ENCODE peak calls at places on chromosome 3, in seven cellular contexts. K is heart left ventricle, J is left ventricle myocardium inferior, D is GM23248, G is mammary epithelial cell, Q is endodermal cell, R is K562. H is an unnamed sample. For H3K9me3, the result is how much of the 10 kb centered on the place peaks cover.

GRCh38 chr3:43128458-43128857 is 22.6 kb upstream of the POMGNT2 start:
- DNase-seq in K (no peak), J (no peak), D (no peak), G (no peak), Q (no peak), R (no peak), H (no peak)

GRCh38 chr3:65619391-65620298 is 419.1 kb downstream of the MAGI1 start:
- DNase-seq in K (no peak), J (no peak), D (peak), G (no peak), Q (no peak), R (peak), H (no peak)

GRCh38 chr3:102104093-102104492 is 254.8 kb downstream of the NFKBIZ start:
- DNase-seq in K (no peak), J (no peak), D (no peak), G (no peak), Q (no peak), R (no peak), H (no peak)

GRCh38 chr3:43759297-43759782 is 68.6 kb downstream of the ABHD5 start:
- DNase-seq in K (no peak), J (peak), D (peak), G (peak), Q (peak), R (peak), H (no peak)

GRCh38 chr3:115245437-115245836 is 98.3 kb upstream of the ZBTB20 start:
- DNase-seq in K (no peak), J (no peak), D (peak), G (peak), Q (no peak), R (peak), H (no peak)

GRCh38 chr3:58421004-58421403 is 12.6 kb downstream of the PDHB start:
- DNase-seq in K (no peak), J (no peak), D (no peak), G (no peak), Q (no peak), R (no peak), H (no peak)

GRCh38 chr3:31094048-31094447 is 199.6 kb upstream of the GADL1 start:
- DNase-seq in K (no peak), J (no peak), D (no peak), G (no peak), Q (no peak), R (no peak), H (no peak)

GRCh38 chr3:71998995-71999673 is 214.2 kb upstream of the PROK2 start:
- DNase-seq in K (no peak), J (no peak), D (peak), G (peak), Q (no peak), R (no peak), H (no peak)

GRCh38 chr3:185332026-185332735 is 30.8 kb upstream of the MAP3K13 start:
- DNase-seq in K (no peak), J (no peak), D (peak), G (peak), Q (no peak), R (no peak), H (no peak)

GRCh38 chr3:150887031-150887430 is 18.2 kb downstream of the MINDY4B start:
- DNase-seq in K (no peak), J (no peak), D (peak), G (peak), Q (no peak), R (no peak), H (no peak)

DNA sequence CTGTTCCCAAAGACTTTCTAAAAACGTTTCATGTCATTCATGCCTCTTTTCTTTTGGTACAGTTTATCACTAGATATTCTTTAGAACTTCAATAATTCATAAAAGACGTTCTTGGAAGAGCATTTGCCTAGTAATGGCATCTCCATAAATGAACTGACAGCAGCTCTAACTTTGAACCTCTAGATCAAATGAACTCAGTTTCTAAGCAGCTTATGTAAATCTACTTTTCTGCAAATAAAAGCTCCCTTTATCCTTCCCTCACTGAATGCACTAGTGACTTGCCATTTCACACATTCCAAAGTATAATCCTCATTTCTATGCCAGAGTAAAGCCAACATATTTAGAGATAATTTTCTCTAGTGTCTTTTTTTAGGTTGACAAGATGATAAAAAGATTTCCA is 85.2 kb downstream of the ZMAT3 start:
- DNase-seq in K (no peak), J (no peak), D (no peak), G (no peak), Q (no peak), R (no peak), H (no peak)
- H3K9me3 ChIP-seq in K (under half), J (half or more), D (under half), G (under half), Q (half or more), R (under half), H (under half)

GRCh38 chr3:123384256-123384655 is 64.6 kb downstream of the ADCY5 start:
- DNase-seq in K (peak), J (no peak), D (no peak), G (no peak), Q (no peak), R (no peak), H (no peak)
- H3K4me3 ChIP-seq in K (no peak), J (peak), D (no peak), G (no peak), Q (no peak), R (no peak), H (no peak)

DNA sequence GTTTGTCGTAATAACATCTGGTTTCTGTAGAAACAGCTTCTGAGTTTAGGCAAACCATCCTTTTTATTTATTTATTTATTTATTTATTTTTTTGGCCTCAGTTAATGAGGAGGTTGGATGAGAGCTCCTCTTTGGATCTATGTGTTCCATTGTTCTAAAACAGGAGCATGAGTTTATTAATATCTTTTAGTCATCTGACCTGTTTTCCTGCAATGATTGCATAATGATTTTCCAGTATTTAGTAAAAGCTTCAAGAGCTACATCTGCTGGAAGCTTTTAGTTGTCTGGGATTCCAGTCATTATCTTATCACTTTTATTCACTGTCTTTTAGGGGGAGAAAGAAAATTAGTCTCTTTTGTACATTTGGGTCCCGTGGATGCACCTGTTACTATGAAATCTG is 1270.1 kb downstream of the ROBO1 start:
- DNase-seq in K (no peak), J (no peak), D (peak), G (no peak), Q (no peak), R (no peak), H (no peak)
- H3K27ac ChIP-seq in K (no peak), J (no peak), D (no peak), G (no peak), Q (no peak), R (no peak), H (no peak)

DNA sequence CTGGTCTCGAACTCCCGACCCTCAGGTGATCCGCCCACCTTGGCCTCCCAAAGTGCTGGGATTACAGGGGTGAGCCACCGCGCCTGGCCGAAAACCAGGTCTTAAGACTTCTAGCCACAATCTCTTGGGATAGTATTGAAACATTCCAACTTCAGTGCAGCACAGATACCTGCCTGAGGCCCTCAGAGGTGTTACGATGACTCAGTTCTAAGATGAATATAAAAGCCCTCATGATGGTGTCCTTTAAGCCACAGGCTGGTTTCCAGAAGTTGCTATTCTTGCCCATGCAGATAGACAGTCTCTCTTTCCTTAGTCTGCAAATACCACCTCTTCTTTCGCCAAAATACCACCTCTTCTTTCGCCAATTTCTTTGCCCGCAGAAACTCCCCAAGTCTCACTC is 69.0 kb downstream of the RARB start:
- DNase-seq in K (no peak), J (no peak), D (no peak), G (no peak), Q (no peak), R (no peak), H (no peak)
- H3K9me3 ChIP-seq in K (under half), J (under half), D (under half), G (under half), Q (under half), R (under half), H (under half)

DNA sequence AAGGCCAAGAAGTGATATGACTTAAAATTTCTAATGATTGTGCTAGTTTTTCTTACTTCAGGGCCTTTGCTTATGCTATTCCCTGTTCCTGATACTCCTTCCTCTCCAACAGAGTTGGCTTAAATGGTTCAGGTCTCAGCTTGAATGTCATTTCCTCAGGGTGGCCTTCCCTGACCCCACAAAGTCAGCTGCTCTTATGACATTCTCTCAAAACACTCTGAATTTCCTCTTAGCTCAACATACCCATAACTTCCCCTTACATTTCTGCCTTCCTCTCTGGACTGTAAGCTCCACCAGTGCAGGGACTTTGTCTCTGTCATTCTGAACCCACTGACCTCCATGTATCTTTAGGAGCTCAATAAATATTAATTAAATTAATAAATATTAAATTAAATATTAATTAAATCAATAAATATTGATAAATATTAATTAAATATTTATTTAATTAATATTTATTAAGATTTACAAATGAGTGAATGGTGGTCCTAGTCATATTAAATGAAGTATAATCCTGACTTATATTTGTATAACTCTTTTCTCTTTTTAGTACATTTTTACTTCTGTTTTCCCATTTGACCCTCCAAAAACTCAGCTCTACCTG is 17.9 kb upstream of the TMCC1 start:
- DNase-seq in K (no peak), J (no peak), D (no peak), G (no peak), Q (no peak), R (no peak), H (no peak)
- H3K4me3 ChIP-seq in K (no peak), J (no peak), D (no peak), G (no peak), Q (no peak), R (no peak), H (no peak)

GRCh38 chr3:193977622-193978021 is 158.3 kb upstream of the HES1 start:
- DNase-seq in K (no peak), J (no peak), D (no peak), G (peak), Q (no peak), R (no peak), H (no peak)

GRCh38 chr3:193972816-193973215 is 163.1 kb upstream of the HES1 start:
- DNase-seq in K (no peak), J (no peak), D (peak), G (peak), Q (no peak), R (no peak), H (no peak)

GRCh38 chr3:193975072-193975535 is 160.8 kb upstream of the HES1 start:
- DNase-seq in K (no peak), J (no peak), D (no peak), G (no peak), Q (peak), R (no peak), H (no peak)

GRCh38 chr3:193974147-193974546 is 161.8 kb upstream of the HES1 start:
- DNase-seq in K (no peak), J (no peak), D (peak), G (peak), Q (no peak), R (no peak), H (no peak)

DNA sequence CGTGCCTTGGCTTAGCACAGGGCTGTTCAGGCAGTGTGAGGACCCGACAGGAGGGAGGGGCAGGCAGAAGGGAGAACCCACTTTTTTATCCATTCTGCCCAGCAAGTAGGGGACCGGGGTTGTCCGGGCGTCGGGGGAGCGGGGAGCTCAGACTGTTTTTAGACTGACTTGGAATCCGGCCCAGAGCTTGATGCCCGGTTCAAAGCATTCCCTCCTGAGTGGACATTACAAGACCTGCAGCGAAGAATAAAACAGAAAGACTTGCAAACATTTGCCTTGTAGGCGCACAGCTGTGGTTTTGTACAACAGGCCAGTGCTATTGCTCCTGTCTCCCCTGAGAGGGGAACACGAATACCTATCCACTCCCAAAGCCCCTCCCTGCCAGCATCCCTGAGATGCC is 161.4 kb upstream of the HES1 start:
- DNase-seq in K (no peak), J (no peak), D (no peak), G (no peak), Q (no peak), R (no peak), H (no peak)
- H3K27ac ChIP-seq in K (no peak), J (no peak), D (no peak), G (no peak), Q (peak), R (no peak), H (no peak)

DNA sequence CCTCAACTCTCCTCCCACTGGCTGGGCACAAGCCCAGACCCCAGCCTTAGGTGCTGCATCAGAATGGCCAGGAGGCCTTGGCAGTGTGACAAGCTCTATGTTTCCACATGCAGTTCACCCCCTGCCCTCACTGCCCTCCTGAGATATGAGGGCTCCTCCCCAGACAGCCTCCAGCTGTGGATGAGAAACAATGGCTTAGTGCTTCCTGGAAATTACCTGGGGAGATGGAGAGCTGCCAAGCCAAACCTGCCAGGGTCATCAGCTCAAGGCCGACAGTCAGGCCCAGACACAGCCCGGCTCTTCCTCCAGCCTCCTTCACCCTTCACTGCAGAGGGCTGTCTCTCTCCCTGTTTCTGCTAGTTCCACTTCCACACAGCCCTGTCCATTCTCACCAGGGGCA is 76.3 kb downstream of the MYLK start:
- DNase-seq in K (no peak), J (no peak), D (no peak), G (peak), Q (no peak), R (no peak), H (no peak)
- H3K9me3 ChIP-seq in K (under half), J (under half), D (under half), G (under half), Q (under half), R (under half), H (under half)

DNA sequence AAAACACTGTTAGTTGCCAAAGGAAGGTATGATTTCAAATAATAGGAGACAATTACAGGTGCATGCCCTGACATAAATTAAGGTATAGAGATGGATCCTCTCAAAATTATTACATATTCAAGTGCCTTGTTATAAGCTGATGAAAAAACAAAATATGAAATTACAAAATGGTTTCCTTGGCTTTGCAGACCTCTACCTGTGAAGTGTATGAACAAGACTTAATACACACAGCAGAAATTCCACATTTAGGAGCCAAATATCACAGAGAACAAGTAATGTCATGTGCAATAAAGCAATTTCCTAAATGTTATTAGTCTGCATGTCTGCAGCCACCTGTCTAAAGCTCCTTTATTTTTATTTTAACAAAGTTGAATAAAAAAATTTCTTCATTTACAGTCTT is 151.5 kb downstream of the ALCAM start:
- DNase-seq in K (no peak), J (no peak), D (no peak), G (no peak), Q (no peak), R (no peak), H (no peak)
- H3K4me3 ChIP-seq in K (no peak), J (no peak), D (no peak), G (no peak), Q (no peak), R (no peak), H (no peak)

GRCh38 chr3:56998081-56998529 is 62.4 kb upstream of the SPATA12 start:
- DNase-seq in K (no peak), J (no peak), D (no peak), G (no peak), Q (no peak), R (no peak), H (no peak)

GRCh38 chr3:56999547-56999946 is 60.9 kb upstream of the SPATA12 start:
- DNase-seq in K (no peak), J (no peak), D (no peak), G (no peak), Q (no peak), R (no peak), H (no peak)

GRCh38 chr3:57000012-57000411 is 60.5 kb upstream of the SPATA12 start:
- DNase-seq in K (no peak), J (no peak), D (no peak), G (no peak), Q (no peak), R (no peak), H (no peak)

GRCh38 chr3:57001356-57001755 is 59.1 kb upstream of the SPATA12 start:
- DNase-seq in K (no peak), J (no peak), D (no peak), G (no peak), Q (no peak), R (no peak), H (no peak)

GRCh38 chr3:56997675-56998074 is 62.8 kb upstream of the SPATA12 start:
- DNase-seq in K (no peak), J (no peak), D (peak), G (no peak), Q (no peak), R (no peak), H (no peak)
- H3K27ac ChIP-seq in K (no peak), J (no peak), D (peak), G (no peak), Q (no peak), R (no peak), H (peak)